ENCODE peak calls at places on chromosomes 13 and 19, in nine cellular contexts. D is heart right ventricle; J is stimulated activated CD8-positive, alpha-beta memory T cell treated with anti-CD3 and anti-CD28 coated beads, Interleukin-15, amount 100 ng/mL, for 1 hour; E is uterus; N is cardiac muscle cell; B is A172; A is effector CD4-positive, alpha-beta T cell; Y is HS-5; C is NCI-H774. W is an unnamed sample.

GRCh38 chr19:31418692-31419430 is 69.6 kb upstream of the TSHZ3 start:
- DNase-seq in D (no peak), J (no peak), E (no peak), N (no peak), B (no peak), A (no peak), Y (no peak), C (no peak), W (no peak)

GRCh38 chr19:13723206-13723605 is 41.1 kb upstream of the MRI1 start:
- DNase-seq in D (no peak), J (no peak), E (no peak), N (peak; percentile 38), B (peak; percentile 60), A (no peak), Y (no peak), C (no peak), W (no peak)

GRCh38 chr19:36151144-36152051 is 849 bp downstream of the COX7A1 start:
- DNase-seq in D (peak; percentile 81), J (no peak), E (peak; percentile 68), N (peak; percentile 18), B (no peak), A (no peak), Y (no peak), C (no peak), W (peak; percentile 40)

GRCh38 chr13:106348032-106348431 is 187.4 kb downstream of the EFNB2 start:
- DNase-seq in D (no peak), J (no peak), E (no peak), N (peak; percentile 50), B (peak; percentile 65), A (no peak), Y (no peak), C (no peak), W (no peak)

GRCh38 chr19:17681505-17682125 is 6.5 kb downstream of the UNC13A start:
- DNase-seq in D (peak; percentile 51), J (no peak), E (no peak), N (peak; percentile 58), B (peak; percentile 55), A (no peak), Y (no peak), C (no peak), W (peak; percentile 74)

GRCh38 chr13:96460571-96460970 is 370.7 kb downstream of the HS6ST3 start:
- DNase-seq in D (peak; percentile 4), J (no peak), E (no peak), N (peak; percentile 0), B (no peak), A (no peak), Y (no peak), C (no peak), W (no peak)

GRCh38 chr13:41720839-41721561 is 239.9 kb downstream of the VWA8 start:
- DNase-seq in D (no peak), J (no peak), E (no peak), N (no peak), B (no peak), A (no peak), Y (no peak), C (no peak), W (no peak)

GRCh38 chr13:28268800-28269223 is 130.5 kb downstream of the PAN3 start:
- DNase-seq in D (no peak), J (no peak), E (no peak), N (no peak), B (no peak), A (no peak), Y (no peak), C (no peak), W (peak; percentile 70)

GRCh38 chr13:21359855-21360254 is 99.2 kb downstream of the ZDHHC20 start:
- DNase-seq in D (no peak), J (no peak), E (no peak), N (no peak), B (no peak), A (no peak), Y (no peak), C (no peak), W (no peak)

GRCh38 chr13:88339271-88339741 is 668.1 kb downstream of the SLITRK5 start:
- DNase-seq in D (no peak), J (no peak), E (no peak), N (no peak), B (peak; percentile 31), A (no peak), Y (no peak), C (no peak), W (no peak)

GRCh38 chr19:1469936-1470863 is 8.8 kb downstream of the C19orf25 start:
- DNase-seq in D (peak; percentile 47), J (peak; percentile 47), E (no peak), N (no peak), B (no peak), A (peak; percentile 57), Y (no peak), C (peak; percentile 59), W (peak; percentile 83)

GRCh38 chr13:99417151-99417820 is 84.0 kb upstream of the TM9SF2 start:
- DNase-seq in D (no peak), J (no peak), E (no peak), N (no peak), B (no peak), A (no peak), Y (no peak), C (no peak), W (no peak)

GRCh38 chr19:55206664-55207500 is 2.4 kb downstream of the PTPRH start:
- DNase-seq in D (peak; percentile 84), J (no peak), E (peak; percentile 84), N (peak; percentile 97), B (peak; percentile 96), A (no peak), Y (peak; percentile 82), C (peak; percentile 67), W (peak; percentile 75)

GRCh38 chr13:38590796-38591507 is 95.9 kb upstream of the FREM2 start:
- DNase-seq in D (no peak), J (no peak), E (no peak), N (no peak), B (no peak), A (no peak), Y (no peak), C (peak; percentile 12), W (no peak)

GRCh38 chr19:32336259-32337111 is 8.9 kb upstream of the ZNF507 start:
- DNase-seq in D (no peak), J (no peak), E (peak; percentile 49), N (peak; percentile 88), B (no peak), A (no peak), Y (no peak), C (no peak), W (no peak)

GRCh38 chr13:99660101-99660500 is 158.8 kb downstream of the TM9SF2 start:
- DNase-seq in D (no peak), J (no peak), E (no peak), N (no peak), B (no peak), A (no peak), Y (no peak), C (peak; percentile 39), W (no peak)

GRCh38 chr19:21158523-21159135 is 16.8 kb downstream of the ZNF431 start:
- DNase-seq in D (no peak), J (no peak), E (no peak), N (peak; percentile 69), B (peak; percentile 11), A (no peak), Y (no peak), C (no peak), W (no peak)

GRCh38 chr19:56608274-56608964 is 13.3 kb downstream of the ZNF71 start:
- DNase-seq in D (no peak), J (no peak), E (no peak), N (no peak), B (no peak), A (no peak), Y (no peak), C (no peak), W (no peak)

GRCh38 chr19:38306236-38306635 is 2.2 kb downstream of the C19orf33 start:
- DNase-seq in D (no peak), J (no peak), E (no peak), N (no peak), B (no peak), A (no peak), Y (no peak), C (no peak), W (no peak)

GRCh38 chr13:113026391-113026910 is 57.4 kb downstream of the MCF2L start:
- DNase-seq in D (no peak), J (no peak), E (no peak), N (no peak), B (no peak), A (no peak), Y (no peak), C (no peak), W (no peak)

W was measured in GM13976.